ENCODE peak calls at places on chromosome 18, in seven cellular contexts. X is mucosa of descending colon, N is activated T-cell treated with anti-CD3 and anti-CD28 coated beads for 24 hours, M is NCI-H1048, E is Daoy, L is putamen, D is dorsolateral prefrontal cortex. R is an unnamed sample.

GRCh38 chr18:46051731-46052461 is 20.2 kb downstream of the PSTPIP2 start:
- DNase-seq in E (no peak), X (no peak), M (no peak), L (no peak), N (no peak), D (no peak), R (peak)

GRCh38 chr18:4035521-4035920 is 419.6 kb downstream of the DLGAP1 start:
- DNase-seq in X (no peak), M (no peak), N (no peak), E (peak), D (no peak), L (no peak), R (no peak)

GRCh38 chr18:54162431-54162830 is 62.0 kb downstream of the MBD2 start:
- DNase-seq in E (peak), X (no peak), L (no peak), M (no peak), D (no peak), N (no peak), R (no peak)

GRCh38 chr18:35778850-35779634 is 193.4 kb upstream of the RMP24 start:
- DNase-seq in D (no peak), E (no peak), M (no peak), L (no peak), N (no peak), X (no peak), R (no peak)

GRCh38 chr18:73614812-73615211 is 532.8 kb downstream of the FBXO15 start:
- DNase-seq in E (peak), D (no peak), N (no peak), X (no peak), L (no peak), M (no peak), R (no peak)

GRCh38 chr18:3914833-3915598 is 465.0 kb downstream of the TGIF1 start:
- DNase-seq in L (no peak), M (no peak), D (no peak), E (no peak), N (no peak), X (no peak), R (no peak)

GRCh38 chr18:48996041-48996440 is 45.3 kb upstream of the SMAD7 start:
- DNase-seq in L (no peak), N (no peak), E (no peak), X (no peak), D (no peak), M (no peak), R (no peak)

GRCh38 chr18:48541026-48541746 is 2.4 kb downstream of the CTIF start:
- DNase-seq in D (peak), N (no peak), M (no peak), L (peak), X (peak), E (peak), R (peak)

GRCh38 chr18:30713299-30713698 is 329.2 kb downstream of the DSC3 start:
- DNase-seq in M (no peak), E (no peak), D (no peak), L (no peak), N (no peak), X (no peak), R (no peak)

GRCh38 chr18:629303-630150 is 27.9 kb upstream of the TYMS start:
- DNase-seq in D (no peak), X (no peak), N (no peak), E (peak), L (no peak), M (no peak), R (no peak)

GRCh38 chr18:32298289-32298688 is 108.5 kb downstream of the MEP1B start:
- DNase-seq in L (no peak), N (no peak), E (no peak), D (no peak), X (no peak), M (peak), R (no peak)